ENCODE peak calls at places on chromosomes 13 and 19, in six cellular contexts. E is mammary epithelial cell, C is astrocyte of the spinal cord, L is brain microvascular endothelial cell, I is endothelial cell of umbilical vein, G is transverse colon. Y is an unnamed sample.

GRCh38 chr19:6849876-6850275 is 37.5 kb upstream of the ADGRE1 start:
- DNase-seq in L (no peak), C (no peak), E (no peak), G (no peak), I (peak), Y (no peak)

GRCh38 chr19:39236527-39236926 is 8.3 kb downstream of the IFNL3 start:
- DNase-seq in E (no peak), C (no peak), I (no peak), G (peak), L (no peak), Y (no peak)

GRCh38 chr13:44726214-44726613 is 150.1 kb upstream of the TSC22D1 start:
- DNase-seq in I (no peak), G (no peak), C (no peak), L (no peak), E (peak), Y (no peak)

GRCh38 chr13:35349673-35350278 is 126.7 kb downstream of the MAB21L1 start:
- DNase-seq in L (peak), I (peak), G (no peak), E (peak), C (peak), Y (no peak)

GRCh38 chr19:50501568-50502475 is 9.2 kb downstream of the JOSD2 start:
- DNase-seq in I (no peak), L (no peak), G (no peak), E (no peak), C (no peak), Y (no peak)

GRCh38 chr19:1163934-1164683 is 10.0 kb downstream of the SBNO2 start:
- DNase-seq in L (no peak), I (no peak), G (no peak), C (no peak), E (no peak), Y (no peak)

GRCh38 chr13:95155504-95155903 is 145.7 kb downstream of the ABCC4 start:
- DNase-seq in L (no peak), G (no peak), C (no peak), E (no peak), I (no peak), Y (no peak)

GRCh38 chr19:17830567-17831418 is 9.5 kb upstream of the INSL3 start:
- DNase-seq in L (peak), I (peak), C (peak), E (no peak), G (peak), Y (peak)

GRCh38 chr19:29467824-29468401 is 57.9 kb upstream of the VSTM2B start:
- DNase-seq in L (no peak), C (no peak), G (no peak), E (peak), I (no peak), Y (no peak)

GRCh38 chr13:50387124-50387581 is 371.9 kb downstream of the KCNRG start:
- DNase-seq in L (no peak), I (no peak), G (peak), C (peak), E (no peak), Y (peak)

GRCh38 chr13:109271991-109272454 is 514.4 kb downstream of the IRS2 start:
- DNase-seq in L (peak), C (peak), I (no peak), G (no peak), E (peak), Y (no peak)

GRCh38 chr19:12778020-12778904 is 2.9 kb upstream of the HOOK2 start:
- DNase-seq in L (peak), G (peak), C (peak), E (peak), I (peak), Y (peak)

GRCh38 chr13:91721413-91721812 is 323.0 kb downstream of the GPC5 start:
- DNase-seq in E (no peak), G (no peak), L (no peak), C (no peak), I (no peak), Y (no peak)

GRCh38 chr19:13712767-13713201 is 51.5 kb upstream of the MRI1 start:
- DNase-seq in L (no peak), C (no peak), I (no peak), G (no peak), E (no peak), Y (no peak)

GRCh38 chr19:2059422-2060201 is 8.6 kb upstream of the MKNK2 start:
- DNase-seq in C (peak), G (peak), L (peak), I (no peak), E (peak), Y (peak)

GRCh38 chr19:48445256-48445605 is 552 bp upstream of the GRWD1 start:
- DNase-seq in C (peak), L (peak), G (no peak), I (peak), E (peak), Y (peak)
- TF ChIP-seq CTCF in C (peak), L (peak), G (no peak), I (peak), E (peak), Y (peak)

GRCh38 chr19:22421797-22422196 is 349 bp downstream of the ZNF98 start:
- DNase-seq in I (no peak), C (no peak), G (no peak), E (no peak), L (no peak), Y (no peak)
- H3K4me3 ChIP-seq in I (no peak), C (no peak), G (no peak), E (no peak), L (no peak), Y (peak)

DNA sequence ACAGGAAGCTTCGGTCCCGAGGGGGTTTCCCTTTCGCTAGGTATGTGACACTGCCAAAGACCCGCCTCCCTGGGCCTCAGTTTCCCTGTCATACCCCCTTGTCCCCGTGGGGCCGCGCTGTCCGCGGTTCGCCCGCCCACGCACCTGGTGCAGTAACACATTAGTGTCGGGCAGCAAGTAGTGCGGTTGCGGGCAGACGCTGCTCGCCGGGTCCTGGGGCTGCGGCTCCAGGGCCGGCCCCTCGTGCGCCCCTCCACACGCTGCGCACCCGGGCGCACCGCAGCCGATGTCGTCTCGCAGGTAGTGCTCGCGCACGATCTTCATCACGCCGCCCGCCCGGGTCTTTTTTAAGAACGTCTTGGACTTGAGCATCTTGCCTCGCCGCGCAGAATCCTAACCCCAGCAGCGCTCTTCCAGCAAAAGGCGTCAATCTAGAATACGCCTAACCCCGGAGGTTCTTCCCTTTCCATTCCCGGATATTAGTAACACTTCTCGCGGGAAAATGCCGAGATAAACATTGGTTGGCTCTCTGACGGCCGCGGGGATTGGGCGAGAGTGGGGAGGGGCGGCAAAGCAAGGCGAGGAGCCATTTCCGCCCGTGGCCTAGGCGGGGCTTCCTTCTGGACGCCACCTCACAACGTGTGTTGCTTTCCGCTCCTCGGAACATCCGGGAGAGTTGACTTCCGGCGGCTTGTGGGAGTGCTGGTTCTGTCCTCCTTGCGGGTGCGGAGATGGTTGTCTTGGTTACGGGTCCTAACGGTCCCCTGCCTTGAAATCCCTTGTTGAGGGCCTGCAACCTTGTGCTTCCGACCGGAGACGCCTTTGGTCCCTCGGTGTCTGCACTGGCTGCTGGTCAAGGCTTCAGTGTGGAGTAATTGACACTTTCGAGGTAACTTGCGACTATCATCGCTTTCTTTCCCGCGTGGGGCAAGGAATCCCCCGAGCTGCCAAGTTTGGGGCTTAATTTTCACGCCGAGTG is at the start of the genes DIS3 and PIBF1:
- DNase-seq in L (peak), I (peak), C (peak), E (peak), G (peak), Y (peak)
- TF ChIP-seq CTCF in L (peak), I (no peak), C (no peak), E (peak), G (no peak), Y (no peak)

GRCh38 chr13:99959127-99959529 is 12.4 kb downstream of the ZIC5 start:
- DNase-seq in E (no peak), G (no peak), C (no peak), L (no peak), I (no peak), Y (no peak)
- H3K4me3 ChIP-seq in E (no peak), G (no peak), C (no peak), L (no peak), I (no peak), Y (no peak)

DNA sequence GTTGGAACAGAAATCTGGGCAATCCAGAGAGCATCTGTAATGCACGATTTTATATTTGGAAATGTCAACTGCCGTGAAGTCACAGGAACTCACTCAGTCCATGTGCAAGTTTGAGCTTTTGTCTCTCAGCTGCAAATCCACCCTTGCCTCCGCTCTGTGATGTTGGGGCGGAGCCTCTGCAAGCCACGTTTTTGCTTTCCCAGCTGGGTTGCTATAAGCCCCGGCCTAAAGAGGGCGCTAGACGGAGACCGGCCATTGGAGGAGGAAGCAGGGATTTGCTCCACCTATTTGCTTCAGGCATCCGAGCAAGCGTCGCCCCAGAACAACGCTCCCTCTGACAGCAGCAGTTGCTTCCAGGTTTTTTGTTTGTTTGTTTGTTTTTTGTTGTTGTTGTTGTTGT is 56.2 kb downstream of the TRPM4 start:
- DNase-seq in I (no peak), G (no peak), E (no peak), C (no peak), L (no peak), Y (peak)
- TF ChIP-seq CTCF in I (peak), G (no peak), E (no peak), C (no peak), L (peak), Y (no peak)

DNA sequence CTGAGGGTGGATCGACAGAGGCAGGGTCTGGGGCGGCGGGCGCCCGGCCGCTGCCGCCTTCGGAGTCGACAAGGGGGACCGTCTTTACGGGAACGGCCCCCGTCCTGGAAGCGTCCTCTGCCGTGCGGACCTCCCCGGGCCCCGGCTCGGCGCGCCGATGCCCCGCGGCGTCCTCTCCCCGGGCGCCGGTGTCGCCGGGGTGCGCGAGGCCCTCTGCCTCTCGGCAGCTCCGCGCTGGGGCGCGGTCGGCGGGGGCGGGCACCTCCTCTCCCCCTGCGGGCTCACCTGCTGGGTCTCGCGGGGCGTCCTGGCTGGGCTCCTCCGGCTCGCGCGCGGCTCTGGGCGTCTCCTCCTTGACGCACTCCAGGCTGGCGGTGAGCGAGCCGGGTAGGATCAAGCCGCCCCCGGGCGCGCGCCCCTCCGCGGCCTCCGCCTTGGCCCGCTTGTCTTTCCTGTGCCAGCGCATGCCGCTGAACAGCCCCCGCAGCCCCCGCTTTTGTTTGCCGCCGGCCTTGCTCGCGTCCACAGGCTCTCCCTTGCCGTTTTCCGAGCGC is 1.5 kb downstream of the AMER2 start:
- DNase-seq in C (no peak), E (no peak), G (no peak), L (no peak), I (no peak), Y (peak)
- H3K4me3 ChIP-seq in C (no peak), E (no peak), G (no peak), L (peak), I (no peak), Y (peak)

DNA sequence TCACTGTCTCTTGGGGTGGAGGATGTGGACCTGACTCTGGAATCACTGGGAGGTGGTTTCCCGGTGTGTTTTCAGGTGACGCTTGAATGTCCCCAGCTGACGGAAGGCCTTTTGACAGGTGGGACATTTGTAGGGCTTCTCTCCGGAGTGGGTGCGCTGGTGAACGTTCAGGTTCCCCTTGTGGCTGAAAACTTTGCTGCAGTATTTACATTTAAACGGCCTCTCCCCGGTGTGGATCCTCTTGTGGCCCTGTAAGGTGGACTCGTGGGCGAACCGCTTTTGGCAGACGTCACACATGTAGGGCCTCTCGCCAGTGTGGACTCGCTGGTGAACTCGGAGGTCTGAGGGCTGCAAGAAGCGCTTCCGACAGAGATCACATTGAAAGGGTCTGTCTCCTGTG is 7.8 kb downstream of the ZSCAN5B start:
- DNase-seq in L (no peak), G (no peak), E (no peak), C (no peak), I (no peak), Y (no peak)
- TF ChIP-seq CTCF in L (no peak), G (no peak), E (no peak), C (no peak), I (no peak), Y (no peak)

DNA sequence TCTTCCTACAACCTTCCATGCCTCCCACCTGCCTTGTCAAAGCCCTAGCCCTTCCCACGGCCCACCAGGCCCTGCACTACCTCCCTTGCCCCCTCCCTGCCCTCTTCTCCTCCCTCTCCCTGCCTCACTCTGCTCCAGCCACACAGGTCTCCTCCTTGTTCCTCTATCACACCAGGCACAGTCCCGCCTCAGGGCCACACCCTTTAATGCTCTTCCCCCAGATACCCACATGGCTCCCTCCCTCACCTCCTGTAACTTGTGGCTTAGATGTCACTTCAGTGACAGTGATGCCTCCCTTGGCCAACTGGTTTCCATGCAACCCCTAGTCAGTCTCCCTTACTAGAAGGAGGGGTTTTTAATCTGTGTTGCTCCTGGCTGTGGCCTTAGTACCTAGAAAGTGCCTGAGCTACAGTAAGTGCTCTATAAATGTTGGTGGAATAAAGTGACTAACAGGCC is 1.3 kb downstream of the SIRT6 start:
- DNase-seq in I (no peak), L (no peak), E (no peak), G (peak), C (no peak), Y (no peak)
- H3K4me3 ChIP-seq in I (no peak), L (peak), E (peak), G (no peak), C (no peak), Y (no peak)

DNA sequence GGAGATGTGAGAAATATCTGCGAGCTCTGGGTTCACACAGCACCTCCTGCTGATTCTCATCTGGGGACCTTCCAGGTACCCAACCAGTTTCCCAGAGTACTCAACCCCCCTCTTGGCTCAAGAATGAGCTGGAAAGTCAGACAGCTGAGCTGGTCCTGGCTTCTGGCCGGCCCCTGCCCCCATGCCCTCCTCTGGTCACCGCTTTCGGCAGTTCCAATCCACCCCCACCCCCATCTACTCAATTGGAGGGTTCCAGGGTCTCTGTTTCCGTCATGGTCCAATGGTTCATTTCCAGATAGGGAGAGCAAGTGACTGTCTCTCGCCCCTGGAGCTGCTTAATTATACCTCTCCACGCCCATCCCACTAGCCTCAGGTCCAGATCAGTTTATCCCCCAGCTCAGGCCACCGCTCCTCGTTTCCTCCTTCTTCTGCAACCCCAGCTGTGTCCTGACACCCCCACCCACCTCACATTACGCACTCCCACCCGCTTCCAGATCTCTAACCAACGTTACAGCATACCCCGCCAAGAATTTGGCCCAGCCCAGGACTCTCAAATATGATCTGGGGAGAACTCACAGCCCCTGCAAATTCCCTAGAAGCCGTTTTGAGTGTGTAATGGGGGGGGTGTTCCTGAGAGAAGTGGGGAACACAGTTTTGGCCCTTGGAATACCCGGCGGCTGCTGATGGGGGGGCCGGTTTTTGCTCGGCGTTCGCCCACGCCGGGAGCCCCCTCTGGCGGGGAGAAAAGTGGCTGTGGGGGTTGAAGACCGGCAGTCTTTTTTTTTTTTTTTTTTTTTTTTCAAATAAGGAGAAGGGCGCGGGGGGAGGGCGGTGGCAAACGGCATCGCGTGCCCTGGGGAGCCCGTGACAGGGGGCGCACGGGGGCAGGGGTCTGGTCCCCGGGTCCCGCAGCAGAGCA is 1.8 kb upstream of the PDE4A start:
- DNase-seq in L (no peak), G (no peak), C (peak), I (no peak), E (no peak), Y (no peak)
- TF ChIP-seq CTCF in L (peak), G (no peak), C (peak), I (no peak), E (no peak), Y (no peak)